ENCODE peak calls at places on chromosomes 5 and 9, in ten cellular contexts. B, J, A, C, O, P, I, N, R and X are unnamed samples.

GRCh38 chr9:87533291-87533690 is 35.6 kb downstream of the DAPK1 start:
- DNase-seq in B (no peak), J (no peak), A (no peak), C (no peak), O (no peak), P (no peak), I (no peak), N (no peak), R (no peak), X (no peak)

GRCh38 chr9:76438841-76439588 is 20.0 kb upstream of the GCNT1 start:
- DNase-seq in B (no peak), J (no peak), A (no peak), C (no peak), O (no peak), P (no peak), I (no peak), N (no peak), R (no peak), X (no peak)

GRCh38 chr9:122374885-122375420 is 4.1 kb downstream of the PTGS1 start:
- DNase-seq in B (peak; percentile 79), J (no peak), A (no peak), C (no peak), O (peak; percentile 80), P (peak; percentile 78), I (peak; percentile 66), N (peak; percentile 32), R (peak; percentile 61), X (no peak)

GRCh38 chr5:78377056-78377717 is 16.8 kb downstream of the SCAMP1 start:
- DNase-seq in B (peak; percentile 17), J (no peak), A (no peak), C (no peak), O (peak; percentile 80), P (no peak), I (peak; percentile 63), N (no peak), R (no peak), X (no peak)

GRCh38 chr5:181121675-181122561 is 9.1 kb downstream of the OR2V1 start:
- DNase-seq in B (no peak), J (peak; percentile 33), A (no peak), C (no peak), O (no peak), P (peak; percentile 54), I (no peak), N (no peak), R (no peak), X (no peak)

GRCh38 chr5:162996052-162996451 is 441.3 kb upstream of the CCNG1 start:
- DNase-seq in B (no peak), J (no peak), A (no peak), C (no peak), O (no peak), P (no peak), I (no peak), N (no peak), R (no peak), X (no peak)

GRCh38 chr5:19546521-19546920 is 441.5 kb downstream of the CDH18 start:
- DNase-seq in B (no peak), J (no peak), A (no peak), C (no peak), O (no peak), P (no peak), I (no peak), N (no peak), R (no peak), X (no peak)

GRCh38 chr5:159102294-159102934 is 2.7 kb upstream of the EBF1 start:
- DNase-seq in B (peak; percentile 40), J (no peak), A (no peak), C (no peak), O (no peak), P (no peak), I (peak; percentile 39), N (no peak), R (no peak), X (no peak)

GRCh38 chr5:108381034-108381954 is 604 bp downstream of the FBXL17 start:
- DNase-seq in B (peak; percentile 66), J (peak; percentile 79), A (peak; percentile 42), C (peak; percentile 83), O (peak; percentile 44), P (peak; percentile 78), I (peak; percentile 68), N (peak; percentile 71), R (peak; percentile 42), X (no peak)

GRCh38 chr5:1564182-1564748 is 40.5 kb upstream of the LPCAT1 start:
- DNase-seq in B (peak; percentile 31), J (peak; percentile 86), A (peak; percentile 87), C (no peak), O (peak; percentile 67), P (peak; percentile 33), I (peak; percentile 76), N (no peak), R (no peak), X (no peak)

GRCh38 chr9:113906411-113907110 is 30.5 kb downstream of the ZNF618 start:
- DNase-seq in B (peak; percentile 55), J (no peak), A (no peak), C (no peak), O (peak; percentile 44), P (no peak), I (peak; percentile 24), N (no peak), R (no peak), X (no peak)

GRCh38 chr9:109020113-109020512 is 6.8 kb upstream of the CTNNAL1 start:
- DNase-seq in B (no peak), J (no peak), A (no peak), C (no peak), O (no peak), P (no peak), I (no peak), N (no peak), R (no peak), X (no peak)

GRCh38 chr5:177317959-177318377 is 6.3 kb upstream of the MXD3 start:
- DNase-seq in B (peak; percentile 78), J (peak; percentile 82), A (peak; percentile 67), C (peak; percentile 73), O (peak; percentile 81), P (peak; percentile 85), I (peak; percentile 88), N (peak; percentile 84), R (peak; percentile 66), X (peak; percentile 30)

GRCh38 chr5:43312076-43312620 is 1.1 kb downstream of the HMGCS1 start:
- DNase-seq in B (no peak), J (no peak), A (no peak), C (no peak), O (no peak), P (no peak), I (no peak), N (no peak), R (no peak), X (no peak)

GRCh38 chr5:43312699-43313034 is 545 bp downstream of the HMGCS1 start:
- DNase-seq in B (no peak), J (peak; percentile 73), A (no peak), C (no peak), O (no peak), P (no peak), I (no peak), N (no peak), R (no peak), X (no peak)

GRCh38 chr5:43309122-43309521 is 4.1 kb downstream of the HMGCS1 start:
- DNase-seq in B (no peak), J (no peak), A (no peak), C (no peak), O (no peak), P (no peak), I (no peak), N (no peak), R (no peak), X (no peak)

GRCh38 chr5:43313035-43313853 is at the start of gene HMGCS1:
- DNase-seq in B (peak; percentile 99), J (peak; percentile 99), A (peak; percentile 100), C (peak; percentile 99), O (peak; percentile 100), P (peak; percentile 99), I (peak; percentile 100), N (peak; percentile 99), R (peak; percentile 98), X (peak; percentile 100)

GRCh38 chr5:43309657-43310056 is 3.6 kb downstream of the HMGCS1 start:
- DNase-seq in B (no peak), J (no peak), A (peak; percentile 93), C (no peak), O (peak; percentile 20), P (peak; percentile 40), I (no peak), N (no peak), R (no peak), X (no peak)
- H3K4me3 ChIP-seq in B (no peak overlapping the region), J (peak overlapping the region; percentile 93), A (peak overlapping the region; percentile 3), C (no peak overlapping the region), O (peak overlapping the region; percentile 42), P (peak overlapping the region; percentile 14), I (peak overlapping the region; percentile 94), N (no peak overlapping the region), R (no peak overlapping the region), X (peak overlapping the region; percentile 99)

DNA sequence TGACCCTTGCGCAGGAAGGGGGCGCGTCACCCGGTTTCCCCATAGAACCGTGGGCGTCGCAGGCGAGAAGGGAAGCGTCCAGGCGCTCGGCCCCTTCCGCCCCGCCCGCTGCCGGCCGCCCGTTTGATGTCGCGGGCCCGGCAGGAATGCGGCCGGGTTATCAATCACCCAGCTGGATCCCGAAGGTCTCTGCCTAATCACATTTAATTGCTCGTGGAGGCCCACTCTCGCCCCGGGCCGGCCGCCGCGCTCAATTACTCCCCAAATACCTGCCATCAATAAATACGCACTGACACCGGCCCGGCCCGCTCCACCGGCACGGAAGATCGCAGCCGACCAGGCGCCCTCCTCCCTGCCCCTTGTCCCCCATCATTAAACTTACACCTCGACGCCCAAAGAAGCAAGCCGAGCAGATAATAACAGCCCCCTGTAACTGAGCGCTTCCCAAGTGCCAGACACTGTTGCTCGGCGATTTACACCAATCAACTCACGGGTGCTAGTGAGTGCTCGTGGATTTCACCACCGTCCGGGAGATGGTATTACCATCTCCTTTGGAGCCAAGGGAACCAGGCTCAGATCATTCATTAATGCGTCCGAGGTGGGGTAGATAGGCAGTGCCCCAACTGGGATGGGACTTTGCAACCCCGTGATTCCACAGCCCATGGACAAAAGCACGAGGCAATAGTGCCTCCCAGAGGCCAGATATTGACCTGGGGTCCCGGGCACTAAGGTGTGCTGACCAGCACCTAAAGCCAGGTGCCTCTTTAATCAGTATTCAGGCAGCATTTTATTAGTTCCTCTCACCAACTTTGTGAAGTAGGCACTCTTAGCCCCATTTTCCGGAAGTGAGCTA is 11.3 kb downstream of the MSX2 start:
- DNase-seq in B (no peak), J (no peak), A (no peak), C (no peak), O (no peak), P (peak; percentile 27), I (no peak), N (peak; percentile 72), R (no peak), X (no peak)
- H3K4me3 ChIP-seq in B (no peak overlapping the region), J (no peak overlapping the region), A (no peak overlapping the region), C (peak overlapping the region; percentile 45), O (no peak overlapping the region), P (no peak overlapping the region), I (no peak overlapping the region), N (peak overlapping the region; percentile 19), R (no peak overlapping the region), X (no peak overlapping the region)

GRCh38 chr9:133458643-133459312 is 1.0 kb upstream of the CACFD1 start:
- DNase-seq in B (no peak), J (peak; percentile 56), A (no peak), C (no peak), O (no peak), P (no peak), I (no peak), N (no peak), R (no peak), X (no peak)
- H3K4me3 ChIP-seq in B (no peak overlapping the region), J (no peak overlapping the region), A (peak overlapping the region; percentile 61), C (peak overlapping the region; percentile 73), O (peak overlapping the region; percentile 91), P (no peak overlapping the region), I (no peak overlapping the region), N (peak overlapping the region; percentile 81), R (peak overlapping the region; percentile 71), X (peak overlapping the region; percentile 75)

GRCh38 chr9:71909887-71910601 is 949 bp downstream of the ABHD17B start:
- DNase-seq in B (peak; percentile 18), J (peak; percentile 47), A (no peak), C (no peak), O (peak; percentile 29), P (peak; percentile 52), I (peak; percentile 39), N (peak; percentile 81), R (peak; percentile 46), X (no peak)
- H3K4me3 ChIP-seq in B (peak overlapping the region; percentile 76), J (peak overlapping the region; percentile 81), A (peak overlapping the region; percentile 93), C (peak overlapping the region; percentile 88), O (peak overlapping the region; percentile 93), P (peak overlapping the region; percentile 62), I (peak overlapping the region; percentile 72), N (peak overlapping the region; percentile 75), R (peak overlapping the region; percentile 76), X (peak overlapping the region; percentile 85)